ENCODE peak calls at places on chromosome 2, in eight cellular contexts. X is GM23248, V is activated T-cell treated with anti-CD3 and anti-CD28 coated beads for 1 hour, H is neural progenitor cell, E is fibroblast of gingiva, K is HT1080, I is pancreas, S is progenitor cell of endocrine pancreas. C is an unnamed sample.

GRCh38 chr2:27016801-27017325 is 15.9 kb upstream of the TMEM214 start:
- DNase-seq in X (peak), V (peak), H (peak), E (peak), K (peak), I (no peak), S (peak), C (peak)

GRCh38 chr2:186755066-186755465 is 61.2 kb downstream of the FAM171B start:
- DNase-seq in X (peak), V (no peak), H (no peak), E (peak), K (peak), I (no peak), S (no peak), C (no peak)

GRCh38 chr2:22274611-22275010 is 1110.4 kb upstream of the KLHL29 start:
- DNase-seq in X (no peak), V (no peak), H (no peak), E (no peak), K (no peak), I (no peak), S (no peak), C (no peak)

GRCh38 chr2:234142530-234142929 is 92.0 kb downstream of the SPP2 start:
- DNase-seq in X (peak), V (no peak), H (no peak), E (no peak), K (peak), I (no peak), S (no peak), C (no peak)

GRCh38 chr2:112163541-112163981 is 25.4 kb downstream of the FBLN7 start:
- DNase-seq in X (no peak), V (no peak), H (no peak), E (no peak), K (peak), I (no peak), S (no peak), C (no peak)

GRCh38 chr2:42893047-42893758 is 100.8 kb upstream of the HAAO start:
- DNase-seq in X (no peak), V (no peak), H (no peak), E (no peak), K (no peak), I (no peak), S (no peak), C (no peak)

GRCh38 chr2:102013200-102014040 is 21.7 kb downstream of the IL1R2 start:
- DNase-seq in X (peak), V (no peak), H (no peak), E (no peak), K (peak), I (no peak), S (no peak), C (no peak)

GRCh38 chr2:42545714-42546390 is 22.6 kb upstream of the MTA3 start:
- DNase-seq in X (no peak), V (no peak), H (peak), E (no peak), K (no peak), I (no peak), S (no peak), C (no peak)

GRCh38 chr2:166361351-166362153 is 14.2 kb downstream of the SCN9A start:
- DNase-seq in X (peak), V (no peak), H (peak), E (peak), K (peak), I (no peak), S (no peak), C (peak)

GRCh38 chr2:225566798-225567197 is 167.3 kb downstream of the NYAP2 start:
- DNase-seq in X (peak), V (no peak), H (no peak), E (peak), K (peak), I (no peak), S (no peak), C (no peak)

GRCh38 chr2:151730242-151730975 is 3.9 kb downstream of the NEB start:
- DNase-seq in X (peak), V (no peak), H (no peak), E (no peak), K (peak), I (no peak), S (no peak), C (no peak)

GRCh38 chr2:170996316-170996715 is 67.3 kb downstream of the GORASP2 start:
- DNase-seq in X (no peak), V (no peak), H (no peak), E (no peak), K (no peak), I (no peak), S (no peak), C (no peak)

GRCh38 chr2:23862716-23863426 is 64.1 kb downstream of the ATAD2B start:
- DNase-seq in X (no peak), V (no peak), H (no peak), E (no peak), K (no peak), I (no peak), S (no peak), C (no peak)

GRCh38 chr2:219448776-219449476 is 14.3 kb downstream of the SPEG start:
- DNase-seq in X (no peak), V (no peak), H (peak), E (no peak), K (no peak), I (no peak), S (no peak), C (no peak)

GRCh38 chr2:237181844-237182243 is 96.2 kb downstream of the COPS8 start:
- DNase-seq in X (peak), V (no peak), H (no peak), E (peak), K (peak), I (no peak), S (no peak), C (no peak)

GRCh38 chr2:202339052-202339870 is 36.9 kb upstream of the BMPR2 start:
- DNase-seq in X (peak), V (no peak), H (no peak), E (peak), K (peak), I (no peak), S (no peak), C (peak)

GRCh38 chr2:166521155-166521554 is 27.1 kb upstream of the SCN7A start:
- DNase-seq in X (no peak), V (no peak), H (no peak), E (no peak), K (no peak), I (no peak), S (no peak), C (no peak)

GRCh38 chr2:107553534-107553933 is 273.2 kb upstream of the RGPD4 start:
- DNase-seq in X (peak), V (no peak), H (no peak), E (peak), K (peak), I (no peak), S (no peak), C (no peak)

GRCh38 chr2:148122788-148123187 is 101.9 kb downstream of the MBD5 start:
- DNase-seq in X (peak), V (no peak), H (no peak), E (no peak), K (peak), I (no peak), S (no peak), C (no peak)

GRCh38 chr2:183359867-183360266 is 235.6 kb downstream of the NUP35 start:
- DNase-seq in X (peak), V (no peak), H (no peak), E (no peak), K (no peak), I (no peak), S (no peak), C (no peak)

GRCh38 chr2:57093020-57093419 is 909.2 kb downstream of the CCDC85A start:
- DNase-seq in X (no peak), V (no peak), H (no peak), E (no peak), K (no peak), I (no peak), S (no peak), C (no peak)

GRCh38 chr2:19119326-19120001 is 239.0 kb downstream of the OSR1 start:
- DNase-seq in X (no peak), V (no peak), H (peak), E (no peak), K (no peak), I (no peak), S (no peak), C (no peak)

GRCh38 chr2:240575101-240575965 is 7.0 kb downstream of the RNPEPL1 start:
- DNase-seq in X (no peak), V (no peak), H (no peak), E (no peak), K (no peak), I (no peak), S (no peak), C (no peak)